ENCODE peak calls at places on chromosomes 6 and 20, in nine cellular contexts. Z, E, T, N, D, Q, F, K and C are unnamed samples.

GRCh38 chr6:111590209-111590955 is 15.3 kb downstream of the TRAF3IP2 start:
- DNase-seq in Z (no peak), E (no peak), T (peak), N (no peak), D (no peak), Q (no peak), F (peak), K (no peak), C (peak)

GRCh38 chr6:108667984-108668383 is 107.3 kb downstream of the FOXO3 start:
- DNase-seq in Z (no peak), E (no peak), T (peak), N (no peak), D (no peak), Q (no peak), F (no peak), K (no peak), C (no peak)

GRCh38 chr6:137625100-137625661 is 131.0 kb upstream of the OLIG3 start:
- DNase-seq in Z (no peak), E (no peak), T (no peak), N (no peak), D (no peak), Q (no peak), F (no peak), K (no peak), C (no peak)

GRCh38 chr6:156662025-156662445 is 115.1 kb upstream of the ARID1B start:
- DNase-seq in Z (no peak), E (no peak), T (no peak), N (peak), D (no peak), Q (peak), F (peak), K (no peak), C (peak)

GRCh38 chr6:15048367-15048766 is 197.5 kb upstream of the JARID2 start:
- DNase-seq in Z (no peak), E (no peak), T (no peak), N (no peak), D (no peak), Q (no peak), F (no peak), K (no peak), C (no peak)

GRCh38 chr6:85436408-85436807 is 13.5 kb upstream of the NT5E start:
- DNase-seq in Z (no peak), E (no peak), T (peak), N (no peak), D (no peak), Q (no peak), F (peak), K (no peak), C (peak)

GRCh38 chr6:166716910-166717617 is 90.0 kb upstream of the RPS6KA2 start:
- DNase-seq in Z (no peak), E (no peak), T (no peak), N (no peak), D (no peak), Q (no peak), F (no peak), K (no peak), C (no peak)

GRCh38 chr20:2692036-2692885 is at the start of gene EBF4:
- DNase-seq in Z (no peak), E (no peak), T (no peak), N (peak), D (no peak), Q (peak), F (no peak), K (peak), C (peak)

GRCh38 chr20:57587989-57588377 is 27.1 kb downstream of the PCK1 start:
- DNase-seq in Z (no peak), E (no peak), T (no peak), N (no peak), D (no peak), Q (no peak), F (no peak), K (no peak), C (no peak)

GRCh38 chr6:144181639-144182038 is 31.3 kb downstream of the STX11 start:
- DNase-seq in Z (no peak), E (no peak), T (no peak), N (no peak), D (no peak), Q (no peak), F (no peak), K (no peak), C (no peak)

GRCh38 chr6:167757821-167758220 is 68.9 kb upstream of the AFDN start:
- DNase-seq in Z (no peak), E (no peak), T (no peak), N (no peak), D (no peak), Q (no peak), F (no peak), K (no peak), C (no peak)

GRCh38 chr20:31670371-31671228 is 32.9 kb downstream of the COX4I2 start:
- DNase-seq in Z (no peak), E (no peak), T (peak), N (no peak), D (no peak), Q (no peak), F (no peak), K (no peak), C (no peak)

GRCh38 chr20:61218886-61219480 is 33.1 kb upstream of the CDH4 start:
- DNase-seq in Z (no peak), E (no peak), T (peak), N (no peak), D (no peak), Q (no peak), F (peak), K (no peak), C (peak)

GRCh38 chr6:159067334-159067733 is 22.5 kb upstream of the TAGAP start:
- DNase-seq in Z (no peak), E (no peak), T (no peak), N (no peak), D (no peak), Q (no peak), F (no peak), K (no peak), C (no peak)

GRCh38 chr6:132669690-132670291 is 10.8 kb upstream of the TAAR1 start:
- DNase-seq in Z (no peak), E (no peak), T (peak), N (peak), D (peak), Q (no peak), F (peak), K (no peak), C (peak)

GRCh38 chr6:20447157-20447556 is 45.5 kb downstream of the E2F3 start:
- DNase-seq in Z (no peak), E (no peak), T (peak), N (no peak), D (no peak), Q (no peak), F (peak), K (no peak), C (no peak)

GRCh38 chr20:15098351-15098750 is 760.9 kb upstream of the FLRT3 start:
- DNase-seq in Z (no peak), E (no peak), T (no peak), N (no peak), D (no peak), Q (no peak), F (no peak), K (no peak), C (peak)

GRCh38 chr20:20076297-20077065 is 24.1 kb downstream of the CFAP61 start:
- DNase-seq in Z (no peak), E (no peak), T (peak), N (no peak), D (peak), Q (no peak), F (peak), K (no peak), C (peak)

GRCh38 chr6:49550413-49551125 is at the start of gene C6orf141:
- DNase-seq in Z (no peak), E (no peak), T (no peak), N (peak), D (peak), Q (no peak), F (no peak), K (no peak), C (peak)

GRCh38 chr20:48739395-48740268 is 88.2 kb downstream of the PREX1 start:
- DNase-seq in Z (no peak), E (no peak), T (no peak), N (no peak), D (no peak), Q (no peak), F (peak), K (no peak), C (peak)

GRCh38 chr20:62622877-62623487 is 19.3 kb upstream of the SLCO4A1 start:
- DNase-seq in Z (no peak), E (no peak), T (no peak), N (no peak), D (no peak), Q (no peak), F (no peak), K (no peak), C (peak)

GRCh38 chr6:35370124-35370741 is 27.9 kb downstream of the PPARD start:
- DNase-seq in Z (peak), E (no peak), T (peak), N (no peak), D (peak), Q (no peak), F (peak), K (no peak), C (peak)

GRCh38 chr6:91167846-91168245 is 581.0 kb upstream of the MAP3K7 start:
- DNase-seq in Z (no peak), E (no peak), T (no peak), N (no peak), D (no peak), Q (no peak), F (no peak), K (no peak), C (no peak)

GRCh38 chr6:170273191-170273590 is 17.7 kb downstream of the DLL1 start:
- DNase-seq in Z (no peak), E (no peak), T (no peak), N (no peak), D (no peak), Q (no peak), F (no peak), K (no peak), C (no peak)

GRCh38 chr20:64065973-64066341 is 3.0 kb downstream of the TCEA2 start:
- DNase-seq in Z (peak), E (no peak), T (peak), N (no peak), D (peak), Q (no peak), F (peak), K (peak), C (peak)

GRCh38 chr20:60295214-60295613 is 337.0 kb downstream of the CDH26 start:
- DNase-seq in Z (no peak), E (no peak), T (no peak), N (no peak), D (no peak), Q (no peak), F (no peak), K (no peak), C (peak)

GRCh38 chr6:145813285-145814034 is 1.1 kb downstream of the FBXO30 start:
- DNase-seq in Z (no peak), E (no peak), T (peak), N (peak), D (no peak), Q (no peak), F (peak), K (no peak), C (peak)

GRCh38 chr20:32764000-32764960 is 2.1 kb downstream of the DNMT3B start:
- DNase-seq in Z (no peak), E (no peak), T (no peak), N (no peak), D (no peak), Q (no peak), F (no peak), K (no peak), C (no peak)

GRCh38 chr6:100171533-100172321 is 177.7 kb upstream of the MCHR2 start:
- DNase-seq in Z (no peak), E (no peak), T (no peak), N (no peak), D (no peak), Q (no peak), F (no peak), K (no peak), C (peak)

GRCh38 chr20:64226686-64227576 is 28.6 kb upstream of the PCMTD2 start:
- DNase-seq in Z (no peak), E (no peak), T (no peak), N (no peak), D (no peak), Q (no peak), F (no peak), K (no peak), C (no peak)

GRCh38 chr6:101435028-101435427 is 41.5 kb downstream of the GRIK2 start:
- DNase-seq in Z (no peak), E (no peak), T (no peak), N (no peak), D (no peak), Q (no peak), F (no peak), K (no peak), C (no peak)